ENCODE peak calls at places on chromosome 16, in four cellular contexts. P, Z, J and H are unnamed samples.
A peak's percentile ranks its signal among the peaks of the same experiment; 100 is the strongest.

GRCh38 chr16:70428178-70428998 is 10.5 kb downstream of the ST3GAL2 start:
- DNase-seq in P (peak; percentile 93), Z (no peak), J (peak; percentile 75), H (peak; percentile 89)

GRCh38 chr16:29653436-29653835 is 9.6 kb upstream of the SPN start:
- DNase-seq in P (no peak), Z (no peak), J (no peak), H (no peak)

GRCh38 chr16:25110392-25110947 is 1.1 kb upstream of the LCMT1 start:
- DNase-seq in P (no peak), Z (no peak), J (no peak), H (peak; percentile 37)

GRCh38 chr16:72723781-72724180 is 324.1 kb downstream of the ZFHX3 start:
- DNase-seq in P (peak; percentile 20), Z (no peak), J (no peak), H (peak; percentile 28)

GRCh38 chr16:495127-495748 is 32.3 kb upstream of the CAPN15 start:
- DNase-seq in P (no peak), Z (peak; percentile 3), J (peak; percentile 42), H (peak; percentile 52)

GRCh38 chr16:25270577-25270976 is 12.9 kb upstream of the ZKSCAN2 start:
- DNase-seq in P (no peak), Z (no peak), J (no peak), H (no peak)

GRCh38 chr16:72939247-72939646 is 108.7 kb downstream of the ZFHX3 start:
- DNase-seq in P (peak; percentile 27), Z (no peak), J (no peak), H (no peak)

GRCh38 chr16:20740901-20741491 is 622 bp downstream of the THUMPD1 start:
- DNase-seq in P (peak; percentile 47), Z (peak; percentile 90), J (peak; percentile 91), H (peak; percentile 94)

GRCh38 chr16:50198802-50199410 is 45.8 kb downstream of the TENT4B start:
- DNase-seq in P (no peak), Z (no peak), J (no peak), H (no peak)

GRCh38 chr16:79215289-79215688 is 385.2 kb downstream of the MAF start:
- DNase-seq in P (no peak), Z (no peak), J (no peak), H (no peak)

GRCh38 chr16:9261376-9261775 is 169.9 kb downstream of the HAPSTR1 start:
- DNase-seq in P (no peak), Z (no peak), J (no peak), H (no peak)

GRCh38 chr16:50548659-50549560 is 714 bp downstream of the NKD1 start:
- DNase-seq in P (no peak), Z (no peak), J (peak; percentile 10), H (peak; percentile 47)

GRCh38 chr16:81350306-81350615 is 35.5 kb downstream of the GAN start:
- DNase-seq in P (no peak), Z (no peak), J (no peak), H (peak; percentile 16)

GRCh38 chr16:8892101-8892575 is 10.0 kb downstream of the LITAFD start:
- DNase-seq in P (no peak), Z (no peak), J (no peak), H (no peak)

GRCh38 chr16:90020260-90020837 is 1.1 kb upstream of the DBNDD1 start:
- DNase-seq in P (peak; percentile 47), Z (no peak), J (no peak), H (no peak)

GRCh38 chr16:72560617-72561016 is 388.7 kb upstream of the PMFBP1 start:
- DNase-seq in P (no peak), Z (no peak), J (no peak), H (no peak)

GRCh38 chr16:28309811-28310311 is 17.5 kb downstream of the SBK1 start:
- DNase-seq in P (no peak), Z (peak; percentile 88), J (no peak), H (no peak)

GRCh38 chr16:85585762-85586161 is 27.4 kb upstream of the GSE1 start:
- DNase-seq in P (no peak), Z (no peak), J (no peak), H (no peak)

GRCh38 chr16:85586360-85587145 is 26.6 kb upstream of the GSE1 start:
- DNase-seq in P (no peak), Z (no peak), J (no peak), H (no peak)

GRCh38 chr16:85589688-85590505 is 23.2 kb upstream of the GSE1 start:
- DNase-seq in P (no peak), Z (no peak), J (no peak), H (no peak)

GRCh38 chr16:85588562-85589503 is 24.3 kb upstream of the GSE1 start:
- DNase-seq in P (no peak), Z (no peak), J (no peak), H (no peak)

DNA sequence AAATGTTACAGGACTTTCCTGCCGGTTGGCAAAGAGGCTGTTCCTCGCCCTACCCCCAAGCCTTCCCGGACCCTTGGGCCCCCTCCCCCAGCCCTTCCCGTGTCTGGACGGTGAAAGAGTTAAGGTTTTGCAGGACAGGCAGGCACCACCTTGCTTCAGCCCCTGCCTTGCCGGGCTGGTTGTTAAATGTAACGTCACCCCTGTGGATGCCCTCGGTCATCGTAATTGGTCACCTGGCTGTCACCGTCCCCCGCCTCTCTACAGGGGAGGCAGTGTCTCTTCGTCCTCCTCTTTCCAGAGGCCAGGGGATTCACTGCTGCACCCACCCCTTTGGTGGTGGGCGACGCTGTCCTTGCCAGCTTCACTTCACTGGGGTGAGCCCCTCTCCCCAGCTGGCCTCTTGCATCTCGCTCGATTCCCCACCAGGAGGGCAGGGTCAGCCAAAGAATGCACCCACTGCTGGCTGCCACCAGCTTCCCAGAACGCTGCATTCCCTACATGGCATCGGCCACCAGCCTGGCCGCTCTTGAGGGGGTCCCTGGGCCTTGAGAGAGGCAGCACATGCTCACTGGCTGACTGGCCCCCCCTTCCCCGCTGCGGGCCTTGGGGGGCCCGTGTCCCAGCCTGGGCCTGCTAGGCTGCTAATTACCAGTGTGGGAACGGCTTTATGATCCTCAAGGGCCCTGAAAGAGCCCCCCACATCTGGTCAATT is 25.2 kb upstream of the GSE1 start:
- DNase-seq in P (no peak), Z (no peak), J (peak; percentile 50), H (no peak)
- H3K4me1 ChIP-seq in P (peaks cover 21% of the 10 kb centered on the region), Z (no peaks in the 10 kb centered on the region), J (peaks cover 64% of the 10 kb centered on the region), H (peaks cover 16% of the 10 kb centered on the region)

GRCh38 chr16:86631441-86631840 is 53.1 kb downstream of the FOXL1 start:
- DNase-seq in P (no peak), Z (no peak), J (no peak), H (no peak)

GRCh38 chr16:86634290-86634689 is 55.9 kb downstream of the FOXL1 start:
- DNase-seq in P (peak; percentile 25), Z (no peak), J (peak; percentile 27), H (peak; percentile 19)

GRCh38 chr16:86632206-86632605 is 53.9 kb downstream of the FOXL1 start:
- DNase-seq in P (no peak), Z (no peak), J (no peak), H (no peak)

GRCh38 chr16:86635181-86635580 is 56.8 kb downstream of the FOXL1 start:
- DNase-seq in P (peak; percentile 66), Z (no peak), J (peak; percentile 32), H (peak; percentile 46)

DNA sequence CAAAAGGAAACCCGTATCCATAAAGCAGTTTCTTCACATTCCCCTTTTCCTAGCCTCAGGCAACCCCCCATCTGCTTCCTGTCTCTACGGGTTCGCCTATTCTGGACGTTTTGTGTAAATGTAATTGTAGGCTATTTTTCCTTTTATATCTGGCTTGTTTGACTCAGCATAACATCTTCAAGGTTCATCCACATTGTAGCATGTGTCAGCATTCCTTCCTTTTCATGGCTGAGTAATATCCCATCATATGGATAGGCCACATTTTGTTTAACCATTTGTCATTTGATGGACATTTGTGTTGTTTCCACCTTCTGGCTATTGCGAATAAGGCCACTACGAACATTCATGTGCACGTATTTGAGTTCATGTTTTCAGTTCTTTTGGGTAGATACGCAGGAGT is 54.6 kb downstream of the FOXL1 start:
- DNase-seq in P (no peak), Z (no peak), J (no peak), H (no peak)
- H3K4me1 ChIP-seq in P (peaks cover 26% of the 10 kb centered on the region), Z (no peaks in the 10 kb centered on the region), J (peaks cover 16% of the 10 kb centered on the region), H (peaks cover 11% of the 10 kb centered on the region)

DNA sequence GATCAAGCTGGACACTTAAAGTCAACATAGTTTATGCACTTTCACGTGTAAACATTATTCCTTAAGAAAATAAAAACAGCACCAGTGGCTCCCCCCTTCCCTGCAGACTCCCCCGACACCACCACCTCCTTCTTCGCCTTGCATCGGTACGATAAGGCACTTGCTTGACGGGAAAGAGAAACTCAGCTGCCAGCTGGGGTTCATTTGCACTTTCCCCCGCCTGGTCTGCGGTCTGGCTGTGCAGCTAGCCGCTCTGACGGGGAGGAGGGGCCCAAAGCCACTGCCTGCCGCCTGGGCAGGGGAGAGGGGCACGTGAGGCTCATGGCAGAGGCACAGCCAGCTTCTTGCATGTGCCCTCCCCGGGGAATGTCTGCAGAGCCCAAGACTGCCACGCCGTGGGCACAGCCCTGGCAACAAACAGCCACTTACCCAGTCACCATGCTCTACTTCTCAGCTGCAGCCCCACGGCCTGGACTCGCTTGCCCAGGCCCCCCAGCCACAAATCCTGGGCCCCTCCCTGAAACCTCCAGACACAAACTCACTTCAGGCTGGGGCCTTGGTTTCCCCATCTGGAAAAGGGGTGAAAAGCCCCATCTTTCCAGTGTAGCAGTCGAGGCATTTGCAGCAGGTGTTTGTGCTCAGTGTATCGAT is 16.5 kb upstream of the PRM1 start:
- DNase-seq in P (peak; percentile 73), Z (peak; percentile 63), J (peak; percentile 53), H (peak; percentile 82)
- H3K4me1 ChIP-seq in P (peaks cover 15% of the 10 kb centered on the region), Z (peaks cover 16% of the 10 kb centered on the region), J (peaks cover 8% of the 10 kb centered on the region), H (peaks cover 14% of the 10 kb centered on the region)

GRCh38 chr16:11570796-11571195 is 15.9 kb downstream of the LITAF start:
- DNase-seq in P (no peak), Z (no peak), J (no peak), H (no peak)
- H3K4me1 ChIP-seq in P (no peaks in the 10 kb centered on the region), Z (peaks cover 56% of the 10 kb centered on the region), J (peaks cover 5% of the 10 kb centered on the region), H (peaks cover 4% of the 10 kb centered on the region)

GRCh38 chr16:14100825-14101224 is 29.7 kb downstream of the MRTFB start:
- DNase-seq in P (no peak), Z (no peak), J (no peak), H (no peak)

GRCh38 chr16:14102925-14103720 is 32.0 kb downstream of the MRTFB start:
- DNase-seq in P (no peak), Z (no peak), J (no peak), H (no peak)

GRCh38 chr16:14098081-14098480 is 27.0 kb downstream of the MRTFB start:
- DNase-seq in P (peak; percentile 61), Z (no peak), J (no peak), H (no peak)

GRCh38 chr16:14104066-14104465 is 32.9 kb downstream of the MRTFB start:
- DNase-seq in P (no peak), Z (no peak), J (no peak), H (no peak)

GRCh38 chr16:14101415-14101814 is 30.3 kb downstream of the MRTFB start:
- DNase-seq in P (no peak), Z (no peak), J (no peak), H (no peak)
- H3K4me1 ChIP-seq in P (no peaks in the 10 kb centered on the region), Z (peaks cover 14% of the 10 kb centered on the region), J (peaks cover 27% of the 10 kb centered on the region), H (peaks cover 13% of the 10 kb centered on the region)